ENCODE peak calls at places on chromosomes 1 and 21, in seven cellular contexts. One of them, this sample, is unnamed.

GRCh38 chr1:206734499-206735142 is 36.0 kb upstream of the IL19 start:
- DNase-seq in left ventricle myocardium inferior: no peak
- DNase-seq in tibial artery: no peak
- DNase-seq in B cell: peak
- DNase-seq in mucosa of descending colon: peak
- DNase-seq in uterus: no peak
- DNase-seq in SK-N-SH: peak
- DNase-seq in this sample: peak

GRCh38 chr1:246728311-246728710 is 4.1 kb downstream of the SCCPDH start:
- DNase-seq in left ventricle myocardium inferior: no peak
- DNase-seq in tibial artery: no peak
- DNase-seq in B cell: no peak
- DNase-seq in mucosa of descending colon: no peak
- DNase-seq in uterus: no peak
- DNase-seq in SK-N-SH: no peak
- DNase-seq in this sample: no peak

GRCh38 chr1:29974345-29974744 is 738.0 kb downstream of the PTPRU start:
- DNase-seq in left ventricle myocardium inferior: no peak
- DNase-seq in tibial artery: no peak
- DNase-seq in B cell: no peak
- DNase-seq in mucosa of descending colon: no peak
- DNase-seq in uterus: no peak
- DNase-seq in SK-N-SH: no peak
- DNase-seq in this sample: no peak

GRCh38 chr21:22855581-22855980 is 1857.4 kb downstream of the NCAM2 start:
- DNase-seq in left ventricle myocardium inferior: no peak
- DNase-seq in tibial artery: no peak
- DNase-seq in B cell: no peak
- DNase-seq in mucosa of descending colon: no peak
- DNase-seq in uterus: no peak
- DNase-seq in SK-N-SH: no peak
- DNase-seq in this sample: no peak

GRCh38 chr1:156833598-156833997 is 16.9 kb upstream of the SH2D2A start:
- DNase-seq in left ventricle myocardium inferior: no peak
- DNase-seq in tibial artery: no peak
- DNase-seq in B cell: no peak
- DNase-seq in mucosa of descending colon: no peak
- DNase-seq in uterus: no peak
- DNase-seq in SK-N-SH: no peak
- DNase-seq in this sample: peak

GRCh38 chr1:211829343-211830054 is 1.1 kb downstream of the LPGAT1 start:
- DNase-seq in left ventricle myocardium inferior: peak
- DNase-seq in tibial artery: peak
- DNase-seq in B cell: no peak
- DNase-seq in mucosa of descending colon: peak
- DNase-seq in uterus: peak
- DNase-seq in SK-N-SH: peak
- DNase-seq in this sample: no peak

GRCh38 chr1:183685112-183685713 is 32.1 kb upstream of the APOBEC4 start:
- DNase-seq in left ventricle myocardium inferior: no peak
- DNase-seq in tibial artery: no peak
- DNase-seq in B cell: peak
- DNase-seq in mucosa of descending colon: no peak
- DNase-seq in uterus: no peak
- DNase-seq in SK-N-SH: peak
- DNase-seq in this sample: peak

GRCh38 chr1:245969274-245969673 is 537.8 kb downstream of the SMYD3 start:
- DNase-seq in left ventricle myocardium inferior: no peak
- DNase-seq in tibial artery: no peak
- DNase-seq in B cell: no peak
- DNase-seq in mucosa of descending colon: no peak
- DNase-seq in uterus: no peak
- DNase-seq in SK-N-SH: no peak
- DNase-seq in this sample: no peak

GRCh38 chr1:232551281-232551835 is 78.6 kb downstream of the SIPA1L2 start:
- DNase-seq in left ventricle myocardium inferior: no peak
- DNase-seq in tibial artery: no peak
- DNase-seq in B cell: no peak
- DNase-seq in mucosa of descending colon: no peak
- DNase-seq in uterus: no peak
- DNase-seq in SK-N-SH: no peak
- DNase-seq in this sample: no peak

GRCh38 chr1:149929847-149930246 is 2.2 kb upstream of the SF3B4 start:
- DNase-seq in left ventricle myocardium inferior: no peak
- DNase-seq in tibial artery: no peak
- DNase-seq in B cell: no peak
- DNase-seq in mucosa of descending colon: no peak
- DNase-seq in uterus: no peak
- DNase-seq in SK-N-SH: no peak
- DNase-seq in this sample: no peak

GRCh38 chr1:39733161-39733560 is 5.5 kb upstream of the PPIE start:
- DNase-seq in left ventricle myocardium inferior: peak
- DNase-seq in tibial artery: no peak
- DNase-seq in B cell: no peak
- DNase-seq in mucosa of descending colon: no peak
- DNase-seq in uterus: no peak
- DNase-seq in SK-N-SH: no peak
- DNase-seq in this sample: peak

GRCh38 chr1:109796484-109797305 is 33.0 kb upstream of the EPS8L3 start:
- DNase-seq in left ventricle myocardium inferior: no peak
- DNase-seq in tibial artery: no peak
- DNase-seq in B cell: no peak
- DNase-seq in mucosa of descending colon: no peak
- DNase-seq in uterus: peak
- DNase-seq in SK-N-SH: no peak
- DNase-seq in this sample: peak

GRCh38 chr1:32933742-32934322 is 30.8 kb downstream of the RNF19B start:
- DNase-seq in left ventricle myocardium inferior: no peak
- DNase-seq in tibial artery: no peak
- DNase-seq in B cell: no peak
- DNase-seq in mucosa of descending colon: no peak
- DNase-seq in uterus: peak
- DNase-seq in SK-N-SH: peak
- DNase-seq in this sample: no peak

GRCh38 chr1:150516050-150516591 is 569 bp downstream of the FALEC start:
- DNase-seq in left ventricle myocardium inferior: no peak
- DNase-seq in tibial artery: no peak
- DNase-seq in B cell: peak
- DNase-seq in mucosa of descending colon: no peak
- DNase-seq in uterus: peak
- DNase-seq in SK-N-SH: peak
- DNase-seq in this sample: peak

GRCh38 chr1:46334030-46334384 is 6.6 kb upstream of the NSUN4 start:
- DNase-seq in left ventricle myocardium inferior: no peak
- DNase-seq in tibial artery: no peak
- DNase-seq in B cell: no peak
- DNase-seq in mucosa of descending colon: no peak
- DNase-seq in uterus: no peak
- DNase-seq in SK-N-SH: no peak
- DNase-seq in this sample: no peak

DNA sequence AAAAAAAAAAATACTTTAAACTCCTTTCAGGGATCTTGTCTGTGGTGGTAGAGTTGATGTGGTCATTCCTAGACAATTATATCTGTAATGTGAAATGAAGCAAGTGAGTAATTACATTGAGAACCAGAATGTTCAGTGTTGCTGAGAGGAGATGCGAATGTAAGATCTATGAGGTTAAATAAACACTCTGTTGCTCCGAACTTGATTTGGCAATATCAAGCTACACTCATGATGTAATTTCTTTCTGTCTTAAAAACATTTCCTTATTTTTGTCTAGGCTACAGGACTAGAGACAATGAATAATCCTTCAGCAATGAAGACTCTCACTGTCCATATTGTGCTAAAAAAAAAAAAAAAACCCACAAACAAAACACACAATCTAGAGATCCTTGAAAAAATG is 63.1 kb upstream of the IGSF5 start:
- DNase-seq in left ventricle myocardium inferior: no peak
- DNase-seq in tibial artery: no peak
- DNase-seq in B cell: no peak
- DNase-seq in mucosa of descending colon: no peak
- DNase-seq in uterus: no peak
- DNase-seq in SK-N-SH: no peak
- DNase-seq in this sample: no peak
- TF ChIP-seq CTCF in left ventricle myocardium inferior: no peak
- TF ChIP-seq CTCF in tibial artery: no peak
- TF ChIP-seq CTCF in B cell: no peak
- TF ChIP-seq CTCF in mucosa of descending colon: no peak
- TF ChIP-seq CTCF in uterus: no peak
- TF ChIP-seq CTCF in SK-N-SH: no peak
- TF ChIP-seq CTCF in this sample: no peak

GRCh38 chr1:44636067-44636466 is 38.2 kb downstream of the TMEM53 start:
- DNase-seq in left ventricle myocardium inferior: no peak
- DNase-seq in tibial artery: no peak
- DNase-seq in B cell: no peak
- DNase-seq in mucosa of descending colon: no peak
- DNase-seq in uterus: no peak
- DNase-seq in SK-N-SH: no peak
- DNase-seq in this sample: no peak

GRCh38 chr1:44635439-44635838 is 38.8 kb downstream of the TMEM53 start:
- DNase-seq in left ventricle myocardium inferior: no peak
- DNase-seq in tibial artery: no peak
- DNase-seq in B cell: no peak
- DNase-seq in mucosa of descending colon: no peak
- DNase-seq in uterus: no peak
- DNase-seq in SK-N-SH: no peak
- DNase-seq in this sample: no peak

GRCh38 chr1:44636711-44637589 is 37.3 kb downstream of the TMEM53 start:
- DNase-seq in left ventricle myocardium inferior: no peak
- DNase-seq in tibial artery: no peak
- DNase-seq in B cell: no peak
- DNase-seq in mucosa of descending colon: no peak
- DNase-seq in uterus: peak
- DNase-seq in SK-N-SH: no peak
- DNase-seq in this sample: no peak

GRCh38 chr1:44632511-44633072 is 41.7 kb downstream of the TMEM53 start:
- DNase-seq in left ventricle myocardium inferior: no peak
- DNase-seq in tibial artery: no peak
- DNase-seq in B cell: no peak
- DNase-seq in mucosa of descending colon: no peak
- DNase-seq in uterus: no peak
- DNase-seq in SK-N-SH: peak
- DNase-seq in this sample: peak

GRCh38 chr1:44634790-44635189 is 39.5 kb downstream of the TMEM53 start:
- DNase-seq in left ventricle myocardium inferior: no peak
- DNase-seq in tibial artery: no peak
- DNase-seq in B cell: no peak
- DNase-seq in mucosa of descending colon: no peak
- DNase-seq in uterus: no peak
- DNase-seq in SK-N-SH: no peak
- DNase-seq in this sample: no peak
- TF ChIP-seq CTCF in left ventricle myocardium inferior: no peak
- TF ChIP-seq CTCF in tibial artery: no peak
- TF ChIP-seq CTCF in B cell: no peak
- TF ChIP-seq CTCF in mucosa of descending colon: no peak
- TF ChIP-seq CTCF in uterus: no peak
- TF ChIP-seq CTCF in SK-N-SH: no peak
- TF ChIP-seq CTCF in this sample: no peak

DNA sequence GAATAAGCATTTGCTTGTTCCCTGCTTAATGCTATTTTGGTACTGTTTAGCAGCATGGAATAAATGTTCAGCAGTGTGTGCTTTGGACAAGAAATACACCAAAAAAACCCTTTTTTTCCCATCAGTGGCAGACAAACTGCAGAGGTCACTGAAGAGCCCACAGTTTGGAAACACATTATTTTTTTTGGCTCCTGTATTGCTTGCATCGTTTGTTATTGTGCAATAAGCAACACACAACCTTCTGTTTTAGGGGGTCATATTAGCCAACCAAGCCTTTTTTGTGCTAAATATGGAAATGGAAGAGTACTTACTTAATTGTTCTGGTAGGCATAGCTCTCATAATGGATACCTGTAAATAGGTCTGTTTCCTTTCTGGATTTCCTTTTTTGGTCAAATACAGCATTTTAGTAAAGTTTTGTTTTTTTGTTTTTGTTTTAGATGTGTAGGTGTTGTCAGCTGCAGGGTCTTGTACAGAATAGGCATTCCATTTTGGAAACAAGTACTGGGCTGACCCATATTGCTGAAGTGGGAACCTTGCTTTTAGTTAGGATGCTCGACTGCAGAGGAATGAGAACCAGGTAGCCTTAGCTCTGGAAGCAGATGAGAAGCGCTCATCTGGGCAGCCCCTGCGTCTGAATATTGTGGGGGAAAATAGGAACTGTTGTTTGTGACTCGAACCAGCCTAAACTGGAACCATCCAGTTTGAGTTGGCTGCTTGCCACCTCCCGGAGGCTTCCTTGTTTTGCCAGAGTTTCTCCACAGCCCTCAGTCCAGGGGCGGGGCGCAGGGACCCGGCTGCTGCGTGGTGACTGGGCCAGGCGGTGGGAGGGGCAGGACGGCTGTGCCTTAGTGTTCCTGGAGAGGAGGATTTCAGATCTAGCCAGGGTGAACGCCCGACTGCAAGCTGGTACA is 38.5 kb downstream of the SPEN start:
- DNase-seq in left ventricle myocardium inferior: peak
- DNase-seq in tibial artery: peak
- DNase-seq in B cell: peak
- DNase-seq in mucosa of descending colon: peak
- DNase-seq in uterus: peak
- DNase-seq in SK-N-SH: peak
- DNase-seq in this sample: peak
- TF ChIP-seq CTCF in left ventricle myocardium inferior: peak
- TF ChIP-seq CTCF in tibial artery: peak
- TF ChIP-seq CTCF in B cell: no peak
- TF ChIP-seq CTCF in mucosa of descending colon: no peak
- TF ChIP-seq CTCF in uterus: no peak
- TF ChIP-seq CTCF in SK-N-SH: peak
- TF ChIP-seq CTCF in this sample: no peak

GRCh38 chr1:222749927-222750326 is 12.9 kb downstream of the FAM177B start:
- DNase-seq in left ventricle myocardium inferior: no peak
- DNase-seq in tibial artery: no peak
- DNase-seq in B cell: no peak
- DNase-seq in mucosa of descending colon: no peak
- DNase-seq in uterus: no peak
- DNase-seq in SK-N-SH: peak
- DNase-seq in this sample: no peak
- TF ChIP-seq CTCF in left ventricle myocardium inferior: peak
- TF ChIP-seq CTCF in tibial artery: no peak
- TF ChIP-seq CTCF in B cell: no peak
- TF ChIP-seq CTCF in mucosa of descending colon: no peak
- TF ChIP-seq CTCF in uterus: no peak
- TF ChIP-seq CTCF in SK-N-SH: no peak
- TF ChIP-seq CTCF in this sample: no peak